ENCODE peak calls at places on chromosomes 11 and 22, in eight cellular contexts. Z is prostate gland, M is HepG2, H is GM12878, N is endothelial cell of umbilical vein, W is GM23338, X is K562, D is transverse colon. U is an unnamed sample.

GRCh38 chr11:132648841-132649240 is 883.5 kb downstream of the OPCML start:
- DNase-seq in X (no peak), H (no peak), M (no peak), W (no peak), Z (no peak), N (no peak), D (no peak), U (no peak)

GRCh38 chr11:94671553-94672366 is 96.4 kb upstream of the AMOTL1 start:
- DNase-seq in N (no peak), H (no peak), D (no peak), Z (no peak), X (no peak), W (no peak), M (no peak), U (no peak)

GRCh38 chr11:720642-721346 is 14.8 kb downstream of the EPS8L2 start:
- DNase-seq in W (peak; percentile 91), M (no peak), H (no peak), N (no peak), D (peak; percentile 76), X (peak; percentile 63), Z (no peak), U (no peak)

GRCh38 chr11:121575250-121575962 is 122.6 kb upstream of the SORL1-AS1 start:
- DNase-seq in H (peak; percentile 74), X (no peak), M (no peak), D (peak; percentile 41), Z (no peak), N (no peak), W (no peak), U (peak; percentile 52)

GRCh38 chr11:57646221-57646620 is 3.5 kb downstream of the YPEL4 start:
- DNase-seq in N (no peak), M (no peak), H (no peak), D (no peak), Z (no peak), W (no peak), X (no peak), U (no peak)

GRCh38 chr11:78820722-78821121 is 246.1 kb upstream of the NARS2 start:
- DNase-seq in X (no peak), Z (no peak), D (no peak), W (no peak), N (no peak), M (no peak), H (no peak), U (no peak)

GRCh38 chr22:39133871-39134270 is 18.6 kb downstream of the CBX7 start:
- DNase-seq in X (no peak), H (no peak), Z (no peak), M (no peak), W (no peak), D (no peak), N (no peak), U (no peak)

GRCh38 chr11:65793144-65793581 is 6.3 kb downstream of the OVOL1 start:
- DNase-seq in H (no peak), W (no peak), M (no peak), Z (peak; percentile 92), D (peak; percentile 88), N (no peak), X (no peak), U (no peak)

GRCh38 chr11:94193288-94193687 is 64.6 kb downstream of the PANX1 start:
- DNase-seq in X (no peak), N (peak; percentile 10), W (no peak), D (no peak), H (no peak), Z (no peak), M (no peak), U (no peak)

GRCh38 chr11:128575956-128576340 is 11.4 kb downstream of the ETS1 start:
- DNase-seq in H (no peak), X (no peak), D (peak; percentile 39), W (no peak), N (peak; percentile 96), Z (no peak), M (no peak), U (no peak)
- TF ChIP-seq POLR2AphosphoS5 in H (no peak), X (no peak), D (no peak), W (no peak), N (peak; percentile 73), Z (no peak), M (no peak), U (no peak)

DNA sequence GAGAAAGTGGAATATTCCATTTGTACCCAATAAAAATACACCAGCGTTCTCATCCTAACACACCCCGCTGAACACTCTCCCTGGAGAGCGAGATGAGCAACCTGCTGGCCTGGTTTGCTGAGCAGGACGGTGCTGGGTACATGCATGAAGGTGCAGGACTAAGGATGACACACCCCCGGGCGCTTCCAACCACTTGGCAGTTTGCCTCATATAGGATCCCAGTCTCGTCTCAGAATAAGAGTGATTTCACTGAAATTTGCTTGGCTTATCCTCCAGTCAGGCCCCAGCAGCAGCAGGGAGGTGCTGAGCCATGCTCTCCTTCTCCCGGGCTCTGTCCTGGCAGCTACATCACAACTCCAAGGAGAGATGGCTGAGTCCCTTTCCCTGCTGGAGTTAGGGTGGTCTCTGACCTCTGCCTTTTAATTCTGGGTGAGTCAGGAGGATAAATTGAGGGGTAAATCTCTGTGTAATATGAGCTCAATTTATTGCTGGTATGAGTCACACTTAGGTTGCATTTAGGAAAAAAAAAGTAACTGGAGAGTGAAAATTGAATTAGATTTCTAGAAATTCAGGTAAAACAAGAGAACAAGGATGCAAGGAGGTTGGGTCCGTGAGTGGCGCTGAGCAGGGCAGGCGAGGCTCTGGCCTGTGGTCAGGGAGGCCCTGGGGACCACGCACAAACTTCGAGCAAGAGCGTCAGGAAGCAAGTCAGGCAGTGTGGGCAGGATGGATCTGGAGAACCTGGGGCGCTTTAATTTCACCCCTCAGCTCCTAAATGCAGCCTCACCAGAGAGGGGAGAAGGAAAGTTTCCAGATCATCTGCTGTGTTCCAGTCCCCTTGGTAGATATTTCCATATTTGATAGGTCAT is 974.0 kb downstream of the TBC1D22A start:
- DNase-seq in M (no peak), N (no peak), Z (peak; percentile 17), H (no peak), D (no peak), X (no peak), W (no peak), U (no peak)
- H3K4me3 ChIP-seq in M (no peak overlapping the region), N (no peak overlapping the region), Z (no peak overlapping the region), H (no peak overlapping the region), D (no peak overlapping the region), X (no peak overlapping the region), W (no peak overlapping the region), U (no peak overlapping the region)

DNA sequence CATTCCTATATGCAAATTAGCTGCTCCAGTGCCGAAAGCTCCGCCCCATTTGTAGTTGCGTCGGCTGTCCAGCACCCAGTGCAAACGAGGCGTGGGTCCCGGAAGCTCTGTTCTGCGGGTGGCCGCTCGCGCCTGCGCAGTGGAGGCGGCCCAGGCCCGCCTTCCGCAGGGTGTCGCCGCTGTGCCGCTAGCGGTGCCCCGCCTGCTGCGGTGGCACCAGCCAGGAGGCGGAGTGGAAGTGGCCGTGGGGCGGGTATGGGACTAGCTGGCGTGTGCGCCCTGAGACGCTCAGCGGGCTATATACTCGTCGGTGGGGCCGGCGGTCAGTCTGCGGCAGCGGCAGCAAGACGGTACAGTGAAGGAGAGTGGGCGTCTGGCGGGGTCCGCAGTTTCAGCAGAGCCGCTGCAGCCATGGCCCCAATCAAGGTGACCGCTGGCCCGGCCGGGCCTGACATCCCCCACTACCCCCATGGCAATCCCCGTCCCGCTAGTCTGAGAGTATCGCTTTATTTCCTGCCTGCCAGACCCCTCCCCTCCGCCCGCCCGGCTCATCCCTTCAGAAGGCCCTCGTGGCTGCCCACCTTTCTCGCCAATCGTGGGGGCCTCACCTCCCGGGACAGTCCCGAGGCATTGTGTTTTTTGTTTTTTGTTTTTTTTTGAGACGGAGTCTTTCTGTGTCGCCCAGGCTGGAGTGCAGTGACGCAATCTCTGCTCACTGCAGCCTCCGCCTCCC is at the start of gene PRDX5:
- DNase-seq in N (peak; percentile 96), H (peak; percentile 92), D (peak; percentile 97), X (peak; percentile 97), Z (peak; percentile 93), M (peak; percentile 94), W (peak; percentile 97), U (peak; percentile 98)
- TF ChIP-seq POLR2AphosphoS5 in N (peak; percentile 87), H (peak; percentile 57), D (peak; percentile 96), X (peak; percentile 81), Z (peak; percentile 81), M (peak; percentile 78), W (peak; percentile 79), U (peak; percentile 74)

DNA sequence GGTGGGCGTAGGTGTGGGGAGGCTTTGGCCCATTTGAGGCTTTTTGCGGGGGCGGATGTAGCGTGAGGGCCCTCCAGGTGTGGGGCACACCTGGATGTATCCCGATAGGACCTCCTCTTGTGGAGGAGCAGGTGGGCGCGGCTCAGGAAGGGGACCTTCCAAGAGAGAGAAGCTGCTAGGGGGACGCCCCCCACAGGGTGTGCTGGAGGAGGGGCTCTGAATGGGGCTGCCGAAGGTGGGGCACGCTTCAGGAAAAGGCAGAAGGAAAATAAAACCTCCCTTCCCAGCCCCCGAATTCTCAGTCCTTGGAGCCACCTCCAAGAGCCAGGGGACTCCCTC is 621 bp downstream of the SGSM1 start:
- DNase-seq in H (no peak), N (no peak), W (peak; percentile 46), D (no peak), X (no peak), Z (no peak), M (no peak), U (no peak)
- H3K4me3 ChIP-seq in H (no peak overlapping the region), N (no peak overlapping the region), W (peak overlapping the region; percentile 98), D (peak overlapping the region; percentile 55), X (no peak overlapping the region), Z (peak overlapping the region; percentile 56), M (no peak overlapping the region), U (no peak overlapping the region)